ENCODE peak calls at places on chromosomes 1 and 21, in ten cellular contexts. L is GM13976, D is psoas muscle, J is neural crest cell, V is kidney, Z is heart left ventricle, M is lower lobe of right lung, S is RWPE1, R is GM23338, E is thoracic aorta. C is an unnamed sample.

GRCh38 chr1:84998642-84999280 is 1.8 kb upstream of the MCOLN2 start:
- DNase-seq in L (peak), D (no peak), J (peak), V (no peak), Z (no peak), M (no peak), S (no peak), R (peak), E (no peak), C (peak)

GRCh38 chr1:228735871-228736586 is 750 bp downstream of the RHOU start:
- DNase-seq in L (no peak), D (peak), J (peak), V (peak), Z (peak), M (peak), S (peak), R (peak), E (no peak), C (no peak)

GRCh38 chr1:29820401-29820800 is 584.1 kb downstream of the PTPRU start:
- DNase-seq in L (no peak), D (no peak), J (no peak), V (no peak), Z (no peak), M (no peak), S (no peak), R (no peak), E (no peak), C (no peak)

GRCh38 chr1:84078108-84078823 is 65.8 kb upstream of the PRKACB start:
- DNase-seq in L (peak), D (peak), J (no peak), V (peak), Z (peak), M (no peak), S (peak), R (peak), E (no peak), C (peak)

GRCh38 chr1:6365047-6365446 is 28.5 kb downstream of the ACOT7 start:
- DNase-seq in L (no peak), D (no peak), J (no peak), V (no peak), Z (no peak), M (no peak), S (no peak), R (no peak), E (no peak), C (no peak)

GRCh38 chr1:145714524-145715111 is 4.7 kb upstream of the CD160 start:
- DNase-seq in L (no peak), D (no peak), J (no peak), V (no peak), Z (peak), M (no peak), S (no peak), R (no peak), E (no peak), C (no peak)

GRCh38 chr1:40606160-40606559 is 59.3 kb downstream of the RIMS3 start:
- DNase-seq in L (no peak), D (no peak), J (no peak), V (no peak), Z (no peak), M (no peak), S (no peak), R (no peak), E (no peak), C (no peak)

GRCh38 chr1:27773732-27774445 is 870 bp downstream of the STX12 start:
- DNase-seq in L (no peak), D (no peak), J (no peak), V (no peak), Z (no peak), M (no peak), S (no peak), R (no peak), E (no peak), C (peak)

GRCh38 chr1:48953617-48954016 is 176.9 kb upstream of the BEND5 start:
- DNase-seq in L (no peak), D (no peak), J (no peak), V (no peak), Z (no peak), M (no peak), S (no peak), R (no peak), E (no peak), C (no peak)

GRCh38 chr1:66138613-66139012 is 345.9 kb downstream of the PDE4B start:
- DNase-seq in L (no peak), D (no peak), J (no peak), V (no peak), Z (no peak), M (no peak), S (no peak), R (no peak), E (no peak), C (no peak)

GRCh38 chr1:58062635-58063034 is 483.9 kb downstream of the OMA1 start:
- DNase-seq in L (no peak), D (no peak), J (no peak), V (no peak), Z (no peak), M (no peak), S (peak), R (no peak), E (no peak), C (no peak)

GRCh38 chr1:163347106-163347505 is 25.4 kb downstream of the NUF2 start:
- DNase-seq in L (no peak), D (no peak), J (no peak), V (no peak), Z (no peak), M (no peak), S (no peak), R (no peak), E (no peak), C (no peak)

GRCh38 chr1:208652300-208653160 is 408.3 kb upstream of the PLXNA2 start:
- DNase-seq in L (peak), D (no peak), J (peak), V (no peak), Z (peak), M (peak), S (peak), R (peak), E (no peak), C (peak)

GRCh38 chr1:1847501-1848289 is 43.2 kb downstream of the GNB1 start:
- DNase-seq in L (no peak), D (no peak), J (no peak), V (no peak), Z (no peak), M (no peak), S (no peak), R (no peak), E (no peak), C (no peak)

GRCh38 chr1:116131866-116132605 is 20.8 kb downstream of the MAB21L3 start:
- DNase-seq in L (no peak), D (no peak), J (no peak), V (no peak), Z (no peak), M (no peak), S (peak), R (no peak), E (no peak), C (no peak)

GRCh38 chr1:64215576-64215975 is 12.2 kb downstream of the UBE2U start:
- DNase-seq in L (no peak), D (no peak), J (no peak), V (no peak), Z (no peak), M (no peak), S (no peak), R (no peak), E (no peak), C (no peak)

GRCh38 chr1:99662581-99663208 is 16.8 kb downstream of the PALMD start:
- DNase-seq in L (no peak), D (peak), J (no peak), V (peak), Z (peak), M (no peak), S (peak), R (no peak), E (no peak), C (no peak)

GRCh38 chr1:154962238-154962678 is 676 bp upstream of the PYGO2 start:
- DNase-seq in L (peak), D (no peak), J (no peak), V (peak), Z (peak), M (peak), S (no peak), R (peak), E (no peak), C (peak)

GRCh38 chr21:41932191-41932575 is 21.6 kb downstream of the C2CD2 start:
- DNase-seq in L (no peak), D (no peak), J (no peak), V (no peak), Z (no peak), M (no peak), S (peak), R (no peak), E (no peak), C (peak)
- TF ChIP-seq CTCF in L (no peak), D (no peak), J (no peak), V (no peak), Z (peak), M (no peak), S (no peak), R (no peak), E (no peak), C (peak)

GRCh38 chr1:150971583-150972416 is 2.8 kb downstream of the CERS2 start:
- DNase-seq in L (no peak), D (no peak), J (no peak), V (no peak), Z (no peak), M (no peak), S (no peak), R (peak), E (no peak), C (no peak)
- TF ChIP-seq CTCF in L (no peak), D (no peak), J (no peak), V (no peak), Z (no peak), M (no peak), S (no peak), R (no peak), E (no peak), C (no peak)

GRCh38 chr21:37030864-37031263 is 24.4 kb downstream of the RIPPLY3 start:
- DNase-seq in L (no peak), D (no peak), J (no peak), V (no peak), Z (no peak), M (no peak), S (no peak), R (no peak), E (no peak), C (no peak)
- TF ChIP-seq CTCF in L (no peak), D (no peak), J (no peak), V (no peak), Z (no peak), M (no peak), S (no peak), R (no peak), E (no peak), C (no peak)

GRCh38 chr1:230306158-230306557 is 120.0 kb downstream of the PGBD5 start:
- DNase-seq in L (no peak), D (peak), J (no peak), V (no peak), Z (no peak), M (no peak), S (no peak), R (no peak), E (no peak), C (no peak)
- TF ChIP-seq CTCF in L (no peak), D (no peak), J (no peak), V (no peak), Z (no peak), M (no peak), S (no peak), R (no peak), E (no peak), C (peak)

GRCh38 chr21:44434568-44434925 is 20.8 kb upstream of the LRRC3 start:
- DNase-seq in L (no peak), D (peak), J (no peak), V (peak), Z (no peak), M (no peak), S (no peak), R (no peak), E (no peak), C (no peak)
- TF ChIP-seq CTCF in L (no peak), D (no peak), J (no peak), V (no peak), Z (no peak), M (no peak), S (no peak), R (no peak), E (no peak), C (no peak)

DNA sequence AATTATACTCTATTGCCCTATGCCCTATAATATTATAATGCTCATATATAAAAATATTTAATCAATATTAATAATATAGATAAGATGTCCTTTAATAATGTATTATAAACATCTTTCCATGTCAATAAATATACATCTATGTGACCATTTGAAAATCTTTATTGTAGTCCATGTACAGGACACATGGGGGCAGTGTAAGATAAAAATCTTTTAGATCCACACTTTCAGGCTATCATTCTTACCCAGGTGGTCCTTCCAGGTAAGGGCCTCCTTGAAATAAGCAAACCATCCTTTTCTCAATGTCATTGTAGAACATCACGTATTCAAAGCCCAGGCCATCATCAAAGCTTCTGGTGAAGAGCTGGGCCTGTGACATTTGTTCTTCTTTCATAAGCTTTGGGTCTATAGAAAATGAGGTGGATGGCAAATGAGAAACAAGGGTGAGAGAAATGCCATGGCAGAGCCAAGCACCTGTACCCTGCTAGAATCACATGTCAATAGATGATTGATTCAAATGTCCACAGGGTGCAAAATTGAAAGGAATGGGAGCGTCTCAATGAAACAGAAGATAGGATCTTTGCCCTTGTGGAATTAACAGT is 20.2 kb downstream of the THEM4 start:
- DNase-seq in L (peak), D (no peak), J (no peak), V (no peak), Z (no peak), M (no peak), S (peak), R (peak), E (no peak), C (peak)
- TF ChIP-seq CTCF in L (no peak), D (peak), J (peak), V (peak), Z (peak), M (peak), S (peak), R (peak), E (peak), C (peak)

DNA sequence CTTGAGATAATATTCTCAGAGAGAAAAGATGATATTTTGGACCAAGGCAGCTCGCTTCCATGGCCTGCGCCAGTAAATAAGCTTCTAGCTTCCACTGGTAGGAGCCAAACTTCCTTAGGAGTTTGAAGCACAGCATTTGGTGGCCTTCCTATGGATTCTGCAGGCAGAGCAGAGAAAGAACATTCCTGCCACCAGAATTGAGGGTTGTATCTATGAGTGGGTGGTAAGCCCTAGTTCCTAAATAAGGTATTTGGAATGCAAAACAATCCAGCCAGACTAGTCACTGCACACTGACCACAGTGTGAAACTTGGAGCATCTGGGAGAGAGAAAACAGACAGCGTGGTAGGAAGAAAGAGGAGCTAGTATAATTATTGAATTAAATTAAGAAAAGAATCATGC is 54.1 kb upstream of the BCAR3 start:
- DNase-seq in L (no peak), D (no peak), J (no peak), V (no peak), Z (no peak), M (no peak), S (peak), R (no peak), E (no peak), C (no peak)
- TF ChIP-seq CTCF in L (no peak), D (no peak), J (no peak), V (no peak), Z (no peak), M (no peak), S (no peak), R (no peak), E (no peak), C (no peak)